ENCODE peak calls at places on chromosomes 6 and 20, in eight cellular contexts. C is IMR-90; F is psoas muscle; B is CD8-positive, alpha-beta memory T cell; E is HCT116; D is A673; N is OCI-LY7; Y is GM23248. I is an unnamed sample. For H3K9me3, the result is how much of the 10 kb centered on the place peaks cover.

GRCh38 chr6:163282672-163283071 is 131.8 kb upstream of the QKI start:
- DNase-seq in C (no peak), F (no peak), B (no peak), E (no peak), D (no peak), N (no peak), Y (no peak), I (no peak)

GRCh38 chr6:169669889-169670288 is 31.9 kb downstream of the WDR27 start:
- DNase-seq in C (peak), F (no peak), B (no peak), E (no peak), D (no peak), N (no peak), Y (peak), I (no peak)

GRCh38 chr20:1874534-1875168 is 20.6 kb upstream of the SIRPA start:
- DNase-seq in C (peak), F (no peak), B (no peak), E (no peak), D (no peak), N (no peak), Y (no peak), I (no peak)

GRCh38 chr6:27541212-27541931 is 68.5 kb upstream of the ZNF184 start:
- DNase-seq in C (peak), F (no peak), B (no peak), E (peak), D (peak), N (no peak), Y (no peak), I (no peak)

GRCh38 chr20:32823737-32824588 is 4.2 kb downstream of the MAPRE1 start:
- DNase-seq in C (peak), F (no peak), B (no peak), E (no peak), D (no peak), N (no peak), Y (peak), I (no peak)

GRCh38 chr6:1094306-1094705 is 217.6 kb upstream of the FOXQ1 start:
- DNase-seq in C (peak), F (no peak), B (no peak), E (no peak), D (no peak), N (no peak), Y (peak), I (no peak)

GRCh38 chr20:11698124-11698523 is 219.6 kb upstream of the BTBD3 start:
- DNase-seq in C (no peak), F (no peak), B (no peak), E (no peak), D (no peak), N (no peak), Y (no peak), I (no peak)

GRCh38 chr6:37794825-37795224 is 24.7 kb upstream of the ZFAND3 start:
- DNase-seq in C (peak), F (no peak), B (no peak), E (no peak), D (no peak), N (no peak), Y (peak), I (no peak)

GRCh38 chr6:37099442-37099841 is 70.5 kb upstream of the PIM1 start:
- DNase-seq in C (no peak), F (no peak), B (no peak), E (no peak), D (no peak), N (no peak), Y (peak), I (no peak)

GRCh38 chr20:61909821-61910220 is 155.9 kb downstream of the TAF4 start:
- DNase-seq in C (no peak), F (peak), B (no peak), E (no peak), D (no peak), N (no peak), Y (no peak), I (no peak)

GRCh38 chr6:104325341-104326172 is 534.2 kb downstream of the HACE1 start:
- DNase-seq in C (no peak), F (no peak), B (no peak), E (peak), D (peak), N (peak), Y (peak), I (no peak)

GRCh38 chr20:4160761-4161305 is 145.5 kb upstream of the RNF24 start:
- DNase-seq in C (peak), F (no peak), B (no peak), E (no peak), D (no peak), N (peak), Y (no peak), I (no peak)

GRCh38 chr6:16305788-16306187 is 67.4 kb downstream of the GMPR start:
- DNase-seq in C (no peak), F (no peak), B (no peak), E (no peak), D (no peak), N (no peak), Y (no peak), I (no peak)

GRCh38 chr20:53276143-53276542 is 304.0 kb downstream of the TSHZ2 start:
- DNase-seq in C (no peak), F (peak), B (no peak), E (no peak), D (no peak), N (no peak), Y (peak), I (no peak)

GRCh38 chr6:42394881-42395620 is 56.7 kb downstream of the TRERF1 start:
- DNase-seq in C (no peak), F (no peak), B (no peak), E (no peak), D (no peak), N (no peak), Y (no peak), I (no peak)

GRCh38 chr6:142822882-142823578 is 121.9 kb downstream of the HIVEP2 start:
- DNase-seq in C (no peak), F (peak), B (no peak), E (no peak), D (peak), N (no peak), Y (no peak), I (no peak)

GRCh38 chr6:134436281-134436815 is 118.4 kb upstream of the SGK1 start:
- DNase-seq in C (peak), F (no peak), B (no peak), E (peak), D (peak), N (peak), Y (peak), I (no peak)

GRCh38 chr20:35003211-35004031 is 47.8 kb downstream of the MYH7B start:
- DNase-seq in C (no peak), F (peak), B (no peak), E (no peak), D (no peak), N (no peak), Y (no peak), I (no peak)

GRCh38 chr6:89602713-89603112 is 35.8 kb downstream of the LYRM2 start:
- DNase-seq in C (no peak), F (no peak), B (no peak), E (no peak), D (no peak), N (no peak), Y (no peak), I (no peak)

GRCh38 chr6:161211380-161212035 is 62.4 kb downstream of the AGPAT4 start:
- DNase-seq in C (no peak), F (no peak), B (no peak), E (peak), D (no peak), N (peak), Y (no peak), I (no peak)
- H3K9me3 ChIP-seq in C (under half), F (under half), B (under half), E (under half), D (under half), N (under half), Y (under half), I (under half)

GRCh38 chr6:22828179-22829062 is 259.1 kb downstream of the HDGFL1 start:
- DNase-seq in C (peak), F (no peak), B (no peak), E (peak), D (peak), N (no peak), Y (peak), I (no peak)
- H3K9me3 ChIP-seq in C (under half), F (under half), B (under half), E (under half), D (under half), N (under half), Y (under half), I (under half)

GRCh38 chr20:63488331-63489251 is 10.3 kb downstream of the EEF1A2 start:
- DNase-seq in C (no peak), F (peak), B (no peak), E (no peak), D (no peak), N (no peak), Y (no peak), I (no peak)

GRCh38 chr20:63486300-63486855 is 12.5 kb downstream of the EEF1A2 start:
- DNase-seq in C (no peak), F (no peak), B (no peak), E (no peak), D (no peak), N (no peak), Y (no peak), I (no peak)

GRCh38 chr20:63487781-63488241 is 11.1 kb downstream of the EEF1A2 start:
- DNase-seq in C (no peak), F (peak), B (no peak), E (no peak), D (no peak), N (no peak), Y (no peak), I (no peak)

GRCh38 chr20:63484651-63485403 is 12.4 kb upstream of the KCNQ2 start:
- DNase-seq in C (no peak), F (peak), B (no peak), E (no peak), D (no peak), N (no peak), Y (no peak), I (no peak)

DNA sequence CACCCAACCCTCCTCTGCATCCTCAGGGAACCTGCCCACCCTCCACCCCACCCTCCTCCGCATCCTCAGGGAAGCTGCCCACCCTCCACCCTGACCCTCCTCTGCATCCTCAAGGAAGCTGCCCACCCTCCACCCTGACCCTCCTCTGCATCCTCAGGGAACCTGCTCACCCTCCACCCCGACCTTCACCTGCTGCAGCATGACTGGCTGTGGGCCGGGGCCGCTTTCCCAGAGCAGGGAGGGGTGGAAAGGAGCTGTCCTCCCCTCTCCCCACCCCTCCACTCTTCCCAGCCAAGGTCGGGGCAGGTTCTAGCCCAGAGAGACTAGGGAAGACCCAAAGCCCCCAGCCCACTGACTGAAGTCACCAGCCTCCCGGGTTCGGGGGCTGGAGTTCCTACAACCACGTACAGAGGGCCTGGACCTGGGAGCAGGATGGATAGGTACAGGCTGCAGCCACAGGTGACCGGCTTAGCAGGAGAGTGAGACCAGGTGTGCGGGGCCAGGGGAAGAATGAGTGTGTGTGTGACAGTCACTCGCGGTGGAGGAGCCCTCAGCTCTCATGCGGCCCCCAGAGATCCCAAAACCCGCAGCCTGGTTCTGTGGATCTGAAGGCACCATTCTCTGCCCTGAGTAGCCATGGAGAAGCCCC is 11.6 kb downstream of the EEF1A2 start:
- DNase-seq in C (no peak), F (peak), B (no peak), E (no peak), D (no peak), N (no peak), Y (no peak), I (no peak)
- H3K9me3 ChIP-seq in C (under half), F (under half), B (under half), E (under half), D (under half), N (under half), Y (under half), I (under half)

GRCh38 chr6:167569041-167569805 is 244.3 kb downstream of the TTLL2 start:
- DNase-seq in C (no peak), F (no peak), B (no peak), E (no peak), D (no peak), N (no peak), Y (no peak), I (no peak)
- H3K9me3 ChIP-seq in C (half or more), F (under half), B (under half), E (under half), D (under half), N (under half), Y (under half), I (under half)

GRCh38 chr20:49288784-49289696 is 11.2 kb upstream of the ZNFX1 start:
- DNase-seq in C (no peak), F (no peak), B (no peak), E (no peak), D (no peak), N (no peak), Y (no peak), I (no peak)
- H3K9me3 ChIP-seq in C (under half), F (under half), B (under half), E (under half), D (under half), N (under half), Y (under half), I (under half)

DNA sequence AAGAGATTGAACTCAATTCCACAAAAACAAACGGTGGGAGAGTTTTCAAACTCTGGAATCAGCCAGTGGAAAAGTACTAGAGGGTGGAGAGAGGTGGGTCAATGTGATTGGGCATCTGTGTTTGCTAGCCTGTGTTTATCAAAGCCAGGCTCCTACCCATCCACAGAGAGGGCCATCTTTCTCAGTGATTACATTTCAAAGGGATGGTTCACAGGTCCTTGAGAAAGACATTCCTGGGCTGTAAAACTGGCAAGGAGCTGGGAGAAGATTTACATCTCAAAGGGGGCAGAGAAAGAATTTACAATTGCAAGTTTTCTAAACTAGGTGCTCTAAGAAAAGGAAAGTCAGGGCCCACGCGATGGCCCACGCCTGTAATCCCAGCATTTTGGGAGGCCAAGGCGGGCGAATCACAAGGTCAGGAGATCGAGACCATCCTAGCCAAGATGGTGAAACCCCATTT is 146.8 kb upstream of the UST start:
- DNase-seq in C (peak), F (no peak), B (no peak), E (no peak), D (no peak), N (no peak), Y (no peak), I (no peak)
- H3K9me3 ChIP-seq in C (under half), F (under half), B (under half), E (under half), D (under half), N (under half), Y (under half), I (under half)

GRCh38 chr20:59835448-59836395 is 97.7 kb downstream of the SYCP2 start:
- DNase-seq in C (peak), F (no peak), B (no peak), E (no peak), D (peak), N (no peak), Y (peak), I (no peak)

GRCh38 chr20:59839372-59839771 is 94.1 kb downstream of the SYCP2 start:
- DNase-seq in C (no peak), F (no peak), B (no peak), E (no peak), D (no peak), N (no peak), Y (no peak), I (no peak)

GRCh38 chr20:59835057-59835447 is 98.4 kb downstream of the SYCP2 start:
- DNase-seq in C (no peak), F (no peak), B (no peak), E (no peak), D (peak), N (no peak), Y (no peak), I (no peak)

GRCh38 chr20:59836768-59837167 is 96.7 kb downstream of the SYCP2 start:
- DNase-seq in C (no peak), F (no peak), B (no peak), E (no peak), D (peak), N (no peak), Y (no peak), I (no peak)

DNA sequence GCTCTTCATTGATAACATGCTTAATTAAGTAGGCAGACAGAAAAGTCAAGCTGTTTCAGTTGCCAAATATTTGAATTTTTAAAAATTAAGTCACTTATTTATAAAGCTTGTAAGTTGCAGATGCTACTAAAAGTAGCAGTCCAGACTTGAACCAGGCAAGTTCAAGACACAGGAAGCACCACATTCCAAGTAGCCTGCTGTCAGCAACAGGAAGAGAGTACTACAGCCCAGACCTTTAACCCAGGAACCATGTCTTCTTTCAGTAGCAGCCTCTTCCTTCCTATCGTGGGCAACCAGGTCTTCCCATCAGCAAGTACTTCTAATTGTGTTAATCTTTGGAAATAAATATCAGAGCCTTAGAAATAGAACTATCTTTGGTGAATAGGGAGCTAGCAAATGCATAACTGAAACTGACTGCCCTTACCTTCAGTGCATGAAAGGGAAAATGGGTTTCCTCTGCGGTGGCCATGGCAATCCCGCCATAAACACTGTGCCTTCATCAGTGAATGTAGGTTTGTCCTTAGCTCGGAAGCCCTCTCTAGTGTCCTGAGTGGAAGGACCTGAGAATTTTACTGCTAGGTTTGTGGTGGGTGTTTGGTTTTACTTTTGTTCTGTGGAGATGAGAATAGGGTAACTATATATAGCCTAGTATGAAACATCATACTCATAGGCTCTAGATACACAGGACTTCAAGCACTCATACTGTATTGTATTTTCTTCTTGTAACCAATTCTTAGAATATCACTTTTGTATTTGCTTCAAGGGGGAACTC is 95.6 kb downstream of the SYCP2 start:
- DNase-seq in C (no peak), F (no peak), B (no peak), E (no peak), D (no peak), N (no peak), Y (no peak), I (no peak)
- H3K9me3 ChIP-seq in C (under half), F (under half), B (under half), E (under half), D (under half), N (under half), Y (under half), I (under half)

GRCh38 chr20:56202493-56203077 is 45.9 kb upstream of the MC3R start:
- DNase-seq in C (no peak), F (no peak), B (no peak), E (no peak), D (no peak), N (peak), Y (peak), I (no peak)

GRCh38 chr20:56200456-56200855 is 48.1 kb upstream of the MC3R start:
- DNase-seq in C (no peak), F (no peak), B (no peak), E (peak), D (no peak), N (peak), Y (no peak), I (no peak)

GRCh38 chr20:56207656-56208055 is 40.9 kb upstream of the MC3R start:
- DNase-seq in C (no peak), F (no peak), B (no peak), E (no peak), D (no peak), N (no peak), Y (no peak), I (no peak)

GRCh38 chr20:56205350-56205749 is 43.2 kb upstream of the MC3R start:
- DNase-seq in C (no peak), F (no peak), B (no peak), E (no peak), D (no peak), N (no peak), Y (no peak), I (no peak)

DNA sequence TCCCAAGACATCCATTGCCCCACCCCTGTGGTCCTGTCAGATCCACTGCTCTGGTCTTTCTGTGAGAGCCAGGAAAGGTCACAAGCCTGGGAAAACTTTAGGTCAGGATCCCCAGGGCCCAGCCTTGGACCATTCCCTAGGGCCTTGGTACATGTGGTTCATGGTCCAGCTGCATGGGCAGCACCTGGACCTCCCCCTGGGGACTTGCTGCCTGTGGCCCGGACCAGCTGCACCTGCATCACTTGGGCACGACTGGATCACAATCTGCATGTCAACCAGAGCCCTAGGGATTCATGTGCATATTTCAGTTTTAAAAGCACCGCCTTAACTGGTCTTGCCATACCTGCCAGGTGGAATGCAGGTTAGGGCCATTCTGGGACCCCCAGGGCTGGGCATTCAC is 44.3 kb upstream of the MC3R start:
- DNase-seq in C (no peak), F (no peak), B (no peak), E (no peak), D (no peak), N (no peak), Y (no peak), I (no peak)
- H3K9me3 ChIP-seq in C (under half), F (under half), B (under half), E (under half), D (under half), N (under half), Y (under half), I (under half)

DNA sequence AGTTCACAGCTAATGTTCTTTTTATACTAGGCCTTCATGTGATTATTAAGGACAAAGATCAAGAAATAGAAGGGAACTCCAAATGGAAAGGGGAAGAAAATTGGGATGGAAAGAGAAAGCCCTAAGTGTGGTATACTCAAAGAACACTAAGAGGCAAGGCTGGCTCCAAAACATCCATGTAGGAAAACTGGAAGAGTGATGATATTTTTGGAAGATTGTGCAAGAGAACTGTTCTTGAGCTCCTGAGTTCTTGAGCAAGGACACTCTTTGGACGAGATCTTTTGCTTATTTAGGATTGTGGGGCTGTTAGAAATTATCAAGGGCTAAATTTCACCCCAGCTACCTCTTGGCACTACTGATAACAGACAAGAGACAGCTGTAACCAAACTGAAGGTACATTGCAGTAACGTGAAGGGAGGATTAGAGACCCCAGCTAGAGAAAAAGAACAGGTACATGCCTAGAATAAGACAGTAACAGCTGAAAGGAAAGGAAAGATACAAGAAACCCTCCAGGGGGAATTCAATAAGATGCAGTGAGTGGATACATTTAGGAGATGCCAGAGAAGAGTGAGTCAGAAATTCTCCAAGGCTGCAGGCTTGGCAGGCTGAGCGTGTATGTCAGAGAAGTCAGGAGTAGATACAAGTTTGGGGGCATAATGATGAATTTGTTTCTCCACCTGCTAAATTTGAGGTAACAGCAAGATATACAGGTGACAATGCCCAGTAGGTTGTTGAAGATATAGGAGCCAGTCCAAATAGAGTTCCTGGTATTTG is 69.7 kb downstream of the CBLN4 start:
- DNase-seq in C (no peak), F (no peak), B (no peak), E (no peak), D (no peak), N (no peak), Y (no peak), I (no peak)
- H3K9me3 ChIP-seq in C (under half), F (under half), B (under half), E (under half), D (under half), N (under half), Y (under half), I (under half)